ENCODE peak calls at places on chromosomes 11 and 22, in four cellular contexts. H, O, V and P are unnamed samples.
A peak's percentile ranks its signal among the peaks of the same experiment; 100 is the strongest.

GRCh38 chr11:110430267-110431211 is 791 bp downstream of the FDX1 start:
- DNase-seq in H (peak; percentile 57), O (peak; percentile 45), V (no peak), P (no peak)

GRCh38 chr11:26649884-26650283 is 72.0 kb downstream of the SLC5A12 start:
- DNase-seq in V (peak; percentile 29), H (peak; percentile 82), O (peak; percentile 60), P (peak; percentile 22)

GRCh38 chr11:16883179-16883578 is 131.0 kb downstream of the PLEKHA7 start:
- DNase-seq in H (no peak), V (no peak), O (no peak), P (no peak)

GRCh38 chr11:32466279-32466915 is 31.1 kb upstream of the WT1 start:
- DNase-seq in H (peak; percentile 82), O (no peak), V (no peak), P (no peak)

GRCh38 chr11:75099635-75100034 is 3.0 kb upstream of the OR2AT4 start:
- DNase-seq in O (no peak), H (no peak), V (no peak), P (no peak)

GRCh38 chr22:28898233-28898629 is 14.9 kb downstream of the ZNRF3 start:
- DNase-seq in H (no peak), O (no peak), V (no peak), P (no peak)

GRCh38 chr22:50157976-50158375 is 12.6 kb upstream of the PANX2 start:
- DNase-seq in O (no peak), H (no peak), V (no peak), P (no peak)

GRCh38 chr11:57514538-57515331 is 767 bp downstream of the SLC43A1 start:
- DNase-seq in H (peak; percentile 47), O (peak; percentile 65), V (no peak), P (no peak)

GRCh38 chr22:31248138-31248745 is 36.1 kb downstream of the LIMK2 start:
- DNase-seq in V (peak; percentile 74), O (peak; percentile 53), H (peak; percentile 94), P (peak; percentile 71)

GRCh38 chr11:45390407-45390806 is 104.3 kb upstream of the SYT13 start:
- DNase-seq in H (no peak), O (no peak), V (no peak), P (no peak)

GRCh38 chr11:30143098-30143705 is 87.6 kb upstream of the FSHB start:
- DNase-seq in V (no peak), H (peak; percentile 58), O (peak; percentile 49), P (no peak)

GRCh38 chr22:19396561-19396933 is 35.0 kb downstream of the HIRA start:
- DNase-seq in H (no peak), O (no peak), V (no peak), P (no peak)

GRCh38 chr11:64858467-64859401 is 14.3 kb upstream of the CDC42BPG start:
- DNase-seq in V (no peak), O (peak; percentile 68), H (no peak), P (no peak)

GRCh38 chr11:71283960-71284359 is 31.6 kb upstream of the SHANK2 start:
- DNase-seq in O (no peak), V (no peak), H (no peak), P (no peak)

GRCh38 chr11:15485432-15485831 is 370.7 kb downstream of the INSC start:
- DNase-seq in H (no peak), O (no peak), V (no peak), P (no peak)

GRCh38 chr11:32154275-32154674 is 63.4 kb downstream of the RCN1 start:
- DNase-seq in O (no peak), H (peak; percentile 64), V (no peak), P (no peak)

GRCh38 chr22:22770280-22770871 is 117.2 kb upstream of the IGLL5 start:
- DNase-seq in V (no peak), O (peak; percentile 59), H (peak; percentile 44), P (no peak)

GRCh38 chr11:76523786-76524436 is 79.1 kb downstream of the EMSY start:
- DNase-seq in O (no peak), V (no peak), H (no peak), P (no peak)

GRCh38 chr11:110356769-110357671 is 60.6 kb upstream of the RDX start:
- DNase-seq in V (no peak), O (no peak), H (peak; percentile 17), P (no peak)

GRCh38 chr22:50610041-50610451 is 9.5 kb downstream of the MAPK8IP2 start:
- DNase-seq in H (no peak), V (no peak), O (no peak), P (no peak)

GRCh38 chr11:130504317-130504716 is 55.9 kb downstream of the ADAMTS15 start:
- DNase-seq in O (no peak), V (no peak), H (no peak), P (no peak)

GRCh38 chr11:50412832-50413231 is 380.2 kb downstream of the OR4C45 start:
- DNase-seq in V (no peak), O (no peak), H (no peak), P (no peak)

GRCh38 chr11:78737891-78738290 is 163.2 kb upstream of the NARS2 start:
- DNase-seq in O (no peak), V (peak; percentile 14), H (no peak), P (no peak)

GRCh38 chr11:24234822-24235508 is 261.9 kb upstream of the LUZP2 start:
- DNase-seq in H (peak; percentile 41), O (no peak), V (no peak), P (no peak)

GRCh38 chr22:32564170-32565001 is 89.8 kb downstream of the FBXO7 start:
- DNase-seq in V (no peak), H (peak; percentile 29), O (no peak), P (no peak)

GRCh38 chr22:23121026-23121823 is 20.6 kb downstream of the RSPH14 start:
- DNase-seq in O (no peak), V (no peak), H (no peak), P (no peak)

GRCh38 chr22:35311551-35311999 is 11.9 kb downstream of the TOM1 start:
- DNase-seq in H (no peak), O (no peak), V (no peak), P (no peak)
- TF ChIP-seq CTCF in H (no peak), O (no peak), V (no peak), P (no peak)

GRCh38 chr22:17773606-17774205 is 563 bp downstream of the BID start:
- DNase-seq in V (no peak), O (peak; percentile 79), H (peak; percentile 29), P (no peak)

GRCh38 chr22:17772963-17773605 is 1.2 kb downstream of the BID start:
- DNase-seq in V (no peak), H (peak; percentile 37), O (no peak), P (no peak)

GRCh38 chr22:17770180-17771077 is 3.8 kb downstream of the BID start:
- DNase-seq in V (no peak), H (no peak), O (no peak), P (no peak)

GRCh38 chr22:17774206-17774927 is at the start of gene BID:
- DNase-seq in V (no peak), O (peak; percentile 81), H (peak; percentile 25), P (no peak)

DNA sequence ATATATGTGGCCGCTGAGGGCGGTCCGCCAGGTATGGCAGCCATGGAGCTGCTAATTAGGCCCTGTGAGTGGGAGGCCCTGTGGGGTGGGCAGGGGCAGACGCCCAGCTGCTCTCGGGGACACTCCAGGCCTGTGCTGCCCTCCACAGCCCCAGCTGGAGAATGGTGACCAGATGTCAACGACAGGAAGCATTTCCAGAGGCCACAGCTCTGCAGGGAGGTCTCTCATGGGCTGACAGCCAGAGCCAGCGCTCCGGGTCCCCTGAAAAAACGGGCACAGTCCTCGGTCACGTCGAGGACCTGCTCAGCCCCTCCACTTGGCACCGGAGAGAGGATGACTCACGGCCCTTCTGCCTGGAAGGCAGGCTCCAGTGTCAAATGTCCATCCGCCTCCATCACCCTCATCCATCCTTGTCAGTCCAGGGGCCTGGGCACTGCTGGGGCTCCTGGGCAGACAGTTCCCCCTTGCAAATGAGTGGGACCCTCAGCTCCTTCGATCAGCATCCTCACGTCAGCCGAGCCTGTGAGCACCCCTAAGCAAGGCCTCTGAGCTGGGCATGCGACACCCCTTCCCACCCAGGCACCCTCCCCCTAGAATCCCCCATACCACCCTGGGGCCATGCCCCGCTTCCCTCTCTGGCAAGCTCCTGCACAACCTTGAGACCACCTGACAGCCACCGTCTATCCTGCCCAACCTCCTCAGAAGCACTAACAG is 1.9 kb downstream of the BID start:
- DNase-seq in H (no peak), O (no peak), V (no peak), P (no peak)
- H3K4me3 ChIP-seq in H (no peak overlapping the region), O (peak overlapping the region; percentile 75), V (peak overlapping the region; percentile 64), P (no peak overlapping the region)

GRCh38 chr22:17748555-17749353 is 25.5 kb downstream of the BID start:
- DNase-seq in V (no peak), O (no peak), H (no peak), P (no peak)
- TF ChIP-seq CTCF in V (no peak), O (no peak), H (peak; percentile 27), P (peak; percentile 18)

GRCh38 chr11:7488681-7489080 is 3.4 kb downstream of the OLFML1 start:
- DNase-seq in H (no peak), V (no peak), O (no peak), P (no peak)

GRCh38 chr11:7487360-7487759 is 2.1 kb downstream of the OLFML1 start:
- DNase-seq in H (no peak), V (no peak), O (no peak), P (no peak)

GRCh38 chr11:7485854-7486425 is 634 bp downstream of the OLFML1 start:
- DNase-seq in V (no peak), O (no peak), H (no peak), P (no peak)

GRCh38 chr11:7485136-7485853 is at the start of gene OLFML1:
- DNase-seq in O (no peak), H (peak; percentile 39), V (no peak), P (no peak)

DNA sequence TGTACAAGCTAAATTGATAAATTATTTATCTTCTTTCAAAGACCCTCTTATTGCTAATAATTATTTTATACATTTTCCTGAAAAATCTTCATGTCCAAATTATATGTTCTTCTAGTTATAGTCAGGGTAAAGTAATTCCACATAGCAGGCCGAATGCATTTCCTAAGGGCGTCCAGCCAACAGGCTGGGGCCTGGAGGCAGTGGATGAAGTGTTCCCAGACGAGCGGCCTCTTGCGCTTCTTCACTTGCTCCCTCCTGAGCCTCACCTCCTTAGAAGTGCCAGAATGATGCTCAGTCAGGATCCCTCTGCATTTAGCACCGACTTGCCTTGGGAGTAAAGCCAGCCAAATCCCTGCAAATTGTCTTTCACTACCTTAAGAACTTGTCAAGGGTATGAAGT is 1.4 kb downstream of the OLFML1 start:
- DNase-seq in V (no peak), H (peak; percentile 10), O (no peak), P (no peak)
- H3K4me3 ChIP-seq in V (no peak overlapping the region), H (no peak overlapping the region), O (no peak overlapping the region), P (no peak overlapping the region)

DNA sequence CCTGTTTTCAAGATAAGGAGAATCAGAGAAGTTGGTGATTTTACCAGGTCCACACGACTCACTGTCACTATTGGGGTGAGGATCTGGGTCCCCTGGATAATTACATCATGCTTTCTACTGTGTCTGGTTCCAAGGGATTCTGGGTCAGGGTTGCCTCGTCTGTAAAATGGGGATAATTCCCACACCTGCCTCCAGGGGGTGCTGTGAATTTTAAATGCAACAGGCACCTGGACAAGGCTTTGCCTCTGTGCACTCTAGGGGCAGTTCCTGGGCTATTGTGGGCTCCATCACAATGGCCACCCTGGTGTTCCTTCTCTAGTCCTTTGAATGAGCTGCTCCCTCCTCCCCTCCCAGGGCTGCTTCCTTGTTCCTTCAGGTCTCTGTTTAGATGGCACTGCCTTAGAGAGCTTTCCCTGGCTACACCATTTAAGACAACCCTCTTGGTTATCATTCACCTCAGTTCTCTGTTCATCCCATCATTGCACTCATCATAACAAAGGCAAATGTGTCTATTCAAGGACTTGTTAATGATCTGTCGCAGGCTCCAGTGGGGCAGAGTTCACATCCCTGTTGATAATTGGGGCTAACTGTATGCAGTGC is 178.6 kb downstream of the MIAT start:
- DNase-seq in V (no peak), O (peak; percentile 61), H (peak; percentile 59), P (no peak)
- TF ChIP-seq CTCF in V (peak; percentile 28), O (peak; percentile 89), H (peak; percentile 70), P (peak; percentile 75)

GRCh38 chr11:58905141-58905715 is 34.1 kb upstream of the GLYATL1 start:
- DNase-seq in O (no peak), V (no peak), H (peak; percentile 56), P (no peak)
- H3K4me3 ChIP-seq in O (no peak overlapping the region), V (peak overlapping the region; percentile 75), H (peak overlapping the region; percentile 26), P (peak overlapping the region; percentile 69)